ENCODE peak calls at places on chromosomes 12 and 14, in four cellular contexts. E is lower lobe of right lung, L is A549, T is OCI-LY7. Y is an unnamed sample.

GRCh38 chr12:27652174-27652763 is 44.0 kb upstream of the REP15 start:
- DNase-seq in E (no peak), L (peak; percentile 70), T (peak; percentile 69), Y (no peak)

GRCh38 chr12:110100315-110100970 is 23.7 kb upstream of the IFT81 start:
- DNase-seq in T (peak; percentile 87), L (peak; percentile 55), E (peak; percentile 48), Y (peak; percentile 34)

GRCh38 chr14:30389134-30389900 is 169.6 kb upstream of the G2E3 start:
- DNase-seq in E (no peak), L (no peak), T (no peak), Y (peak; percentile 24)

GRCh38 chr12:86117711-86118110 is 138.5 kb downstream of the MGAT4C start:
- DNase-seq in E (no peak), L (no peak), T (no peak), Y (no peak)

GRCh38 chr14:51424569-51425251 is 184.7 kb downstream of the TMX1 start:
- DNase-seq in T (no peak), L (no peak), E (no peak), Y (no peak)

GRCh38 chr14:102192840-102193502 is 53.3 kb downstream of the WDR20 start:
- DNase-seq in L (no peak), E (no peak), T (no peak), Y (no peak)

GRCh38 chr12:42442888-42443287 is 116.9 kb downstream of the PPHLN1 start:
- DNase-seq in T (no peak), L (no peak), E (no peak), Y (no peak)

GRCh38 chr12:81017792-81018191 is 60.1 kb upstream of the ACSS3 start:
- DNase-seq in T (no peak), L (no peak), E (no peak), Y (no peak)

GRCh38 chr12:16285586-16285985 is 8.1 kb upstream of the SLC15A5 start:
- DNase-seq in T (no peak), L (no peak), E (no peak), Y (no peak)

GRCh38 chr14:24439257-24439656 is 3.3 kb downstream of the SDR39U1 start:
- DNase-seq in E (no peak), T (no peak), L (no peak), Y (no peak)

GRCh38 chr12:90028620-90029051 is 320.0 kb upstream of the ATP2B1 start:
- DNase-seq in E (no peak), L (no peak), T (no peak), Y (no peak)

GRCh38 chr14:75995372-75996041 is 9.9 kb downstream of the IFT43 start:
- DNase-seq in E (no peak), L (no peak), T (no peak), Y (peak; percentile 84)

GRCh38 chr14:23354990-23355389 is 2.3 kb upstream of the SLC22A17 start:
- DNase-seq in E (no peak), L (no peak), T (no peak), Y (no peak)

GRCh38 chr14:23353433-23353780 is 720 bp upstream of the SLC22A17 start:
- DNase-seq in T (no peak), L (no peak), E (no peak), Y (no peak)

GRCh38 chr14:23349156-23349845 is 3.4 kb downstream of the SLC22A17 start:
- DNase-seq in T (no peak), L (no peak), E (no peak), Y (no peak)

GRCh38 chr14:23352506-23353432 is at the start of gene SLC22A17:
- DNase-seq in T (no peak), E (peak; percentile 68), L (peak; percentile 60), Y (peak; percentile 74)

DNA sequence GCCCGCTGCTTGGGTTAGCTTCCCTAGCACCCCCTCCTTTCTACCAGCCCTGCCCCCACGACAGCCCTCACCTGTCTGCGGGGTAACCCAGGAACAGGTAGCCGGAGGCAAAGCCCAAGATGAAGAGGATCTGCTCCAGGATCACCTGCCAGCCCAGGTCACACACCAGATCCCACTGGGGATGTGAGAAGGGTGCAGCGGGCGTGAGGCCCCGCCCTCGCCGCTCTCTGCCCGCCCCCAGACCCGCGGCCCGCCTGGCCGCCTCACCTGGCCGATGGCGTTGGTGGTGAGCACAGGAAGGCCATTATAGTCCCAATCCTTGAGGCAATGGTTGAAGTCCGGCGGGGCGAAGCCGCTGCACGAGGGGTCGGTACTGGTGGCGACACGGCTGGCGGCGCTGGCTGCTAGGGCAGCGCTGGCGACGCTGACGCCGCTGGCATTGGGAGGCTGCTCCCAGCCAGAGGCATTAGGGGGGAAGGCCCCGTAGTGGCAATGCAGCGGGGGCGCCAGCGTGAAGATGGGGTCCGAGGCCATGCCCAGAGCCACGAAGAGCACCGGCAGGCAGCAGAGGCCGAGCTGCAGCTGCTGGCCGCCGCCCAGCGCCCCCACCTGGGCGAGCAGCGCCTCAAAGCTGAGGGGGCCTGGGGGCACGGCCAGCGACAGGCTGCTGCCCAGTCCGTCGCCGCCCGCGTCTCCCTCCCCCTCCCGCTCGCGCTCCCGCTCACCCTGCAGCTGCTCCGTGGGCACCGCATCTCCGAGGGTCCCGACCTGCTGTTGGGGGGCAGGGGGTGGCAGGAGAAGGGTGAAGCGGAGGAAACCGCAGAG is 794 bp downstream of the SLC22A17 start:
- DNase-seq in E (no peak), L (no peak), T (no peak), Y (peak; percentile 17)
- TF ChIP-seq CTCF in E (no peak), L (no peak), T (no peak), Y (no peak)

GRCh38 chr12:3576891-3577290 is 85.9 kb downstream of the PRMT8 start:
- DNase-seq in L (no peak), T (no peak), E (no peak), Y (no peak)

GRCh38 chr12:3583656-3584334 is 92.8 kb downstream of the PRMT8 start:
- DNase-seq in E (no peak), L (no peak), T (no peak), Y (no peak)

GRCh38 chr12:3574986-3575385 is 84.0 kb downstream of the PRMT8 start:
- DNase-seq in L (no peak), T (no peak), E (no peak), Y (no peak)

GRCh38 chr12:3578557-3578956 is 87.6 kb downstream of the PRMT8 start:
- DNase-seq in L (no peak), E (no peak), T (no peak), Y (no peak)

DNA sequence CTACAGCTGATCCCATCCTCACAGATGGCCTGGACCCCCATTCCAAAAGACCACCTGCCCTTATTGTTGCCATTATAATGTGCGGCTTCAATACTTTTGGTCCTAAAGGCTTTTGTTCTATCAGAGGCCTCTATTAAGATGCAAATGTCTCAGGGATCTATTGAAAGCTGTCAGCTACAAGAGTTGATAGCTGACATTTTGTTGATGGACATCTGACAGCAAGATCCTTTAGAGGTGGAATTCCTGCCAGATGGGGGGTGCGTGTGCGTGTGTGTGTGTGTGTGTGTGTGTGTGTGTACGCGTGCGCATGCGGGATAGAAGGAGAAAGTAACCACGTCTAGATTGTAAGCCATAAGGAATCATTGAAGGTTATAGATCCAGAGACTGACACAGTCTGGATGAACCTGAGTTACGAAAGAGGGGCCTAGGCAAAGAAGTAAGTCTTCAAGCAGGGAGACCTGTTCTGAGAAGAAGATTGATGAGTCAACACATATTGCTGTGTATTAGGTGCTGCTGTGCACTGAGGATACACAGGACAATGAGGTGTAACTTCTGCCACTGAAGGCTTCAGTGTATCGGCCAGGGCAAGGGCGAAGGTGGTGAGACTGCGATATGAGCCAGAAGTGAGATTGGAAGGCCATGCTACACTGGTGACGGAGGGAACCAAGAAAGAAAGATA is 89.2 kb downstream of the PRMT8 start:
- DNase-seq in L (no peak), E (no peak), T (no peak), Y (no peak)
- H3K4me1 ChIP-seq in L (no peaks in the 10 kb centered on the region), E (no peaks in the 10 kb centered on the region), T (no peaks in the 10 kb centered on the region), Y (no peaks in the 10 kb centered on the region)

DNA sequence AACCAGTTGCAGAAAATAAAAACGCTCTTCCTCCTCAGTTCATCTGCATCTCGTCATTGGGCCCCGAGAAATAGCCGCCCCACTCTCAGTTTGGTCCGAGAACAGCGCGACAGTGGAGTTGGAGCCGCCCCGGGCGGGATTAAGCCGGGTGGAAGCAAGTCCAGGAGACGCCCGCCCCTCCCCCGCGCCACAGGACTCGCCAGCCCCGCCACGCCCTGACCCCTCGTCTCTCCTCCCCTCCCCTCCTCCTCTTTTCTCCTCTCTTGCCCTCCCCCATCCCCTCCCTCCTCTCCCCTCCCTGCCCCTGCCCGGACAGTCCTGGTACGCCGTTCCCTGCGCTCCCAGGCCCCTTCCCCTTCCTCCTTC is 83.8 kb downstream of the TNFAIP2 start:
- DNase-seq in L (no peak), T (no peak), E (peak; percentile 68), Y (peak; percentile 76)
- H3K4me3 ChIP-seq in L (no peak overlapping the region), T (no peak overlapping the region), E (peak overlapping the region; percentile 55), Y (peak overlapping the region; percentile 56)

GRCh38 chr12:124434364-124434763 is 133.0 kb downstream of the NCOR2 start:
- DNase-seq in E (no peak), L (no peak), T (no peak), Y (no peak)

GRCh38 chr12:124434951-124435805 is 132.2 kb downstream of the NCOR2 start:
- DNase-seq in E (no peak), L (no peak), T (no peak), Y (no peak)

GRCh38 chr12:124432376-124432775 is 135.0 kb downstream of the NCOR2 start:
- DNase-seq in T (no peak), E (peak; percentile 73), L (no peak), Y (no peak)

GRCh38 chr12:124433906-124434305 is 133.5 kb downstream of the NCOR2 start:
- DNase-seq in E (no peak), T (no peak), L (no peak), Y (no peak)

GRCh38 chr12:124433147-124433874 is 134.1 kb downstream of the NCOR2 start:
- DNase-seq in T (no peak), E (no peak), L (no peak), Y (peak; percentile 80)
- TF ChIP-seq CTCF in T (no peak), E (no peak), L (no peak), Y (peak; percentile 41)

Y was measured in heart right ventricle.